ENCODE peak calls at places on chromosomes 2 and 18, in six cellular contexts. C is astrocyte of the spinal cord, S is AG09309, G is right lobe of liver, M is stomach, F is bronchial epithelial cell. N is an unnamed sample.

GRCh38 chr2:158723921-158724802 is 71.0 kb upstream of the DAPL1 start:
- DNase-seq in C (no peak), S (no peak), G (no peak), M (peak), F (peak), N (no peak)

GRCh38 chr2:160911258-160911657 is 249.0 kb upstream of the TANK start:
- DNase-seq in C (peak), S (no peak), G (no peak), M (no peak), F (no peak), N (no peak)

GRCh38 chr2:200863655-200864205 is 728 bp downstream of the CLK1 start:
- DNase-seq in C (no peak), S (no peak), G (no peak), M (no peak), F (no peak), N (no peak)

GRCh38 chr18:75473316-75473715 is 45.8 kb upstream of the SMIM21 start:
- DNase-seq in C (peak), S (no peak), G (no peak), M (no peak), F (no peak), N (no peak)

GRCh38 chr18:47283476-47283875 is 32.0 kb upstream of the SKOR2 start:
- DNase-seq in C (peak), S (peak), G (no peak), M (no peak), F (peak), N (no peak)

GRCh38 chr18:32893915-32894314 is 121.1 kb upstream of the KLHL14 start:
- DNase-seq in C (no peak), S (no peak), G (no peak), M (no peak), F (no peak), N (no peak)

GRCh38 chr2:152465541-152465940 is 130.6 kb downstream of the FMNL2 start:
- DNase-seq in C (no peak), S (no peak), G (no peak), M (no peak), F (peak), N (no peak)

GRCh38 chr2:15901808-15902130 is 38.6 kb upstream of the MYCN start:
- DNase-seq in C (no peak), S (no peak), G (no peak), M (no peak), F (no peak), N (no peak)

GRCh38 chr2:168179592-168179991 is 67.8 kb downstream of the STK39 start:
- DNase-seq in C (no peak), S (no peak), G (no peak), M (no peak), F (no peak), N (no peak)

GRCh38 chr2:236176417-236176816 is 8.2 kb upstream of the GBX2 start:
- DNase-seq in C (no peak), S (no peak), G (no peak), M (no peak), F (no peak), N (no peak)

GRCh38 chr2:159188449-159188848 is 98.1 kb downstream of the WDSUB1 start:
- DNase-seq in C (no peak), S (no peak), G (no peak), M (no peak), F (no peak), N (no peak)

GRCh38 chr2:219484343-219485200 is 14.1 kb upstream of the GMPPA start:
- DNase-seq in C (no peak), S (no peak), G (no peak), M (no peak), F (no peak), N (no peak)

GRCh38 chr18:58616446-58616845 is 12.4 kb downstream of the ALPK2 start:
- DNase-seq in C (no peak), S (no peak), G (no peak), M (no peak), F (no peak), N (no peak)

GRCh38 chr2:40093036-40093673 is 314.1 kb upstream of the THUMPD2 start:
- DNase-seq in C (peak), S (no peak), G (no peak), M (no peak), F (no peak), N (peak)

GRCh38 chr2:176582990-176583481 is 313.8 kb downstream of the MTX2 start:
- DNase-seq in C (peak), S (peak), G (no peak), M (no peak), F (peak), N (peak)

GRCh38 chr2:138516030-138516704 is 14.6 kb downstream of the SPOPL start:
- DNase-seq in C (peak), S (no peak), G (no peak), M (no peak), F (no peak), N (no peak)

GRCh38 chr2:130385709-130386108 is 29.9 kb downstream of the PTPN18 start:
- DNase-seq in C (no peak), S (no peak), G (no peak), M (no peak), F (no peak), N (no peak)

GRCh38 chr2:172081248-172082022 is 3.9 kb upstream of the DLX1 start:
- DNase-seq in C (no peak), S (no peak), G (no peak), M (no peak), F (no peak), N (no peak)

GRCh38 chr18:50629148-50629631 is 69.3 kb downstream of the MAPK4 start:
- DNase-seq in C (no peak), S (no peak), G (no peak), M (no peak), F (peak), N (no peak)

GRCh38 chr2:44330801-44331200 is 30.5 kb downstream of the PREPL start:
- DNase-seq in C (no peak), S (no peak), G (no peak), M (no peak), F (no peak), N (no peak)

GRCh38 chr2:142877265-142877756 is at the start of gene KYNU:
- DNase-seq in C (no peak), S (no peak), G (no peak), M (no peak), F (peak), N (no peak)

GRCh38 chr2:188870289-188870688 is 103.9 kb upstream of the COL3A1 start:
- DNase-seq in C (peak), S (peak), G (no peak), M (no peak), F (peak), N (no peak)

GRCh38 chr2:65431417-65432226 is 777 bp downstream of the SPRED2 start:
- DNase-seq in C (peak), S (no peak), G (peak), M (peak), F (no peak), N (no peak)

GRCh38 chr2:152336103-152336853 is 1.3 kb downstream of the FMNL2 start:
- DNase-seq in C (peak), S (no peak), G (peak), M (peak), F (peak), N (no peak)

GRCh38 chr2:137255990-137256389 is 490.6 kb downstream of the THSD7B start:
- DNase-seq in C (peak), S (no peak), G (no peak), M (no peak), F (peak), N (peak)

GRCh38 chr2:68569604-68570003 is 73.8 kb upstream of the PROKR1 start:
- DNase-seq in C (no peak), S (no peak), G (no peak), M (no peak), F (peak), N (no peak)

DNA sequence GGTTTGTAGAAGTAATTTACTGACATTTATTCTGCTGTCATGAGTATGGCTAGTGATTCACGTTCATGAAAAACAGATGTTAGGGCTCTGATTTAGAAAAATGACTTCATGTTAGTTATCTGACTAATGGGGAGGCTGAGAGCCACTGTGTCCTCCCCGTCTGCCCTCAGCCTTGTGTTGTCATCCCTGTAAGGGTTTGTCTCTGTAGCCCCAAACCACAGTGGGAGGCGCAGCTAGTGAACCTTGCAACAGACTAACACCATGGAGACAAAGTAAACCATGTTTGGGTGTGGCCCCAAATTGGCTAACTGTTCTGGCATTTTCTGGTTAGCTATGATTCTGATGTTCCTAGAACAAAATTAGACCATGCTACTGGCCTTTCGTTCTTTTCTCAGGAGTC is 60.3 kb downstream of the LRRFIP1 start:
- DNase-seq in C (peak), S (peak), G (peak), M (peak), F (peak), N (no peak)
- TF ChIP-seq CTCF in C (no peak), S (no peak), G (no peak), M (no peak), F (no peak), N (no peak)

DNA sequence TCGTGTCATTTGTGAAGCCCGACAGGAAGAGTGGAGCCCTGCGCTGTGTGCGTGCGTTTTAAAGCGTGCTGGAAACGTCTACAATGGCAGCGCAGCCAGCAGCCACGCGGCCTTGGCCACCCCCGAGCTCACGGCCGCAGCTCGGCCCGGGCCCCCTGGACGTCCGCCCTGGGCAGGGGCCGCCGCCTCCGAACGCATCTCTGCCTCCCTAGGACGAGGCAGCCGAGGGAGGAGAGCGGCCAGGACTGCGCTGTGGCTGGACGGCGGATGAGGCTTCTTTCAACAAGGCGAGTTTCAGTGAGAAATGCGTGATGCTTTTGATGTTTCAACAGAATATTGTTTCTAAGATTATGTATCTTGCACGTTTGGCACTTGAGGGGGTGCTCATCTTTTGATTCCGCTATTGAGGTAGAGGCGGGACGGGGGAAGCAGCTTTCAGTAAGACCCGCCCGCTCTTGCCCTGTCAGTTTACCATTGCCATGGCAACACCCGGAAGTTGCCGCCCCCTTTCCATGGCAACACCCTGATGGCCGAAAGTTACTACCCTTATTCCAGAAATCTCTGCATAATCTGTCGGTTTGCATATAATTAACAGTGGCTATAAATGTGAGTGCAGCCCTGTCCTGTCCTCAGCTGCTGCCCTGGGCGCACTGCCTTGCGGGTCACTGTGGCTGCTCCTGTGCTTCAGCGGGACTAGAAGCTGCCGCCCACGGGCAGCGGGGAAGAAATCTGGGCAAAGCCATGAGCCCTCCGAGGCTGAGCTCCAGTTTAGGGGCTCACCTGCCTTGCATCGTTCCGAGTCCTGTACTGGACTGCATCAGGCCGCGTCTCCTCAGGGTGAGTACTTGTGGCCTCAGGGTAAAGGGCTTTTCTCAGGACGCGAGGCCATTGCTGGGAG is 38.6 kb downstream of the ADNP2 start:
- DNase-seq in C (peak), S (peak), G (peak), M (peak), F (peak), N (peak)
- H3K4me3 ChIP-seq in C (peak), S (peak), G (peak), M (peak), F (peak), N (peak)

GRCh38 chr2:222213084-222213483 is 85.7 kb downstream of the PAX3 start:
- DNase-seq in C (no peak), S (no peak), G (no peak), M (no peak), F (no peak), N (no peak)
- TF ChIP-seq CTCF in C (no peak), S (no peak), G (no peak), M (no peak), F (no peak), N (no peak)

DNA sequence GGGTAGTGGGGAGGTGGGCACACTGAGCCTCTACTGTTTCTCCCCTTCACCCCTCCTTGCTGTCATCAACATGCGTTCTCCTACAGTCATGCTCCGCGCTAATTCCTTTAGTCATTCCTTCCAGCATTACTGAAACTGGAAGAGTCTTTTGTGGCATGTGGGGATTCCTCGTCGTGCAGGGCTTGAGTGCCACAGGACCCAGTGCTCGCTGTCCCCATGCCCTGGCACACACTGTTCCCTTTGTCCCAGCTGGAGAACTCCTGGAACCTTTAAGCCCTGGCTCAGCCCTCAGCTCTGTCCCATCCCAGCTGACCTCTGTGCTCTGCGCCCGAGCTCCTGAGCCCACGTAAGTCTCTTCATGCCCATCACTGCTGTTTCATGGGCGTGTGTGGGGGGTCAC is 42.1 kb downstream of the ODC1 start:
- DNase-seq in C (no peak), S (no peak), G (no peak), M (no peak), F (no peak), N (no peak)
- H3K4me3 ChIP-seq in C (no peak), S (no peak), G (no peak), M (no peak), F (no peak), N (no peak)

GRCh38 chr18:43882358-43882757 is 605.1 kb upstream of the SYT4 start:
- DNase-seq in C (no peak), S (no peak), G (no peak), M (no peak), F (no peak), N (no peak)

GRCh38 chr18:43875496-43875895 is 598.2 kb upstream of the SYT4 start:
- DNase-seq in C (no peak), S (no peak), G (no peak), M (no peak), F (no peak), N (no peak)

GRCh38 chr18:43879350-43879749 is 602.1 kb upstream of the SYT4 start:
- DNase-seq in C (no peak), S (no peak), G (no peak), M (no peak), F (no peak), N (no peak)

GRCh38 chr18:43876286-43877082 is 599.2 kb upstream of the SYT4 start:
- DNase-seq in C (no peak), S (no peak), G (no peak), M (no peak), F (no peak), N (no peak)

DNA sequence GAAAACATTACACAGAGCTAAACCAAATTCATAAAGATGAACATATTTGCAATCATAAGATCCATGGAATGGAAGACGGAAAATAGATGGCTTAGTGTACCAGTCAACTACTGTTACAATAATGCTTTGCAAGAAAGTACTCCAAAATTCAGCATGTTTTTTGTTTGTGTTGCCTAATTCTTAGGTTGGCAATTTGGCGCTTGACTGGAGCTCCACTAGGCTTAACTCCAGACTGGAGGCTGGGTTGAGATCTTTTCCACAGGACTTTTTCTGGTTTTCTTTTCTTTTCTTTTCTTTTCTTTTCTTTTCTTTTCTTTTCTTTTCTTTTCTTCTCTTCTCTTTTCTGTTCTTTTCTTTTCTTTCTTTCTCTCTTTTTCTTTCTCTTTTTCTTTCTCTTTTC is 600.6 kb upstream of the SYT4 start:
- DNase-seq in C (no peak), S (no peak), G (no peak), M (no peak), F (no peak), N (peak)
- TF ChIP-seq CTCF in C (no peak), S (no peak), G (no peak), M (no peak), F (no peak), N (no peak)

GRCh38 chr2:17878222-17879136 is at the start of gene KCNS3:
- DNase-seq in C (peak), S (no peak), G (peak), M (peak), F (no peak), N (no peak)
- H3K4me3 ChIP-seq in C (peak), S (peak), G (peak), M (peak), F (peak), N (peak)

DNA sequence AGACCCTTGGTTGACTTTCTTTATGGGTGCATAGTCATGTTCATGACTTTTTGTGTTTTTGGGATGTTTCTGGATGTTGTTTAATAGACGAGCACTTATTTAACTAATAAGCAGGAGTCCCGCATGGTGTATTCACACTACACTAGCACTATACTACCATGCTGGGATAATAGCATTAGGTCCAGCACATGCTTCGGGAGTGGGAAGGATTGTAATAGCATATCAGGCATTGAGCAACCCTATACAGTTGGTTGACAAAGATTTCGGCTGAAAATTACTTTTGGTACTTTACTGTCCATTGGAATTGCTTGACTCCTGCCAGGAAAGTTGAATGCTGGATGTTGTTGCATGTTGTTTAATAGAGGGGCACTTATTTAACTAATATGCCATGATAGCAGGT is 2.8 kb downstream of the SH3RF3 start:
- DNase-seq in C (no peak), S (no peak), G (no peak), M (no peak), F (no peak), N (no peak)
- TF ChIP-seq CTCF in C (no peak), S (no peak), G (no peak), M (no peak), F (no peak), N (no peak)